ENCODE peak calls at places on chromosomes 13 and 19, in seven cellular contexts. L, I, S, M, E, A and N are unnamed samples.

GRCh38 chr13:101529419-101529818 is 76.9 kb downstream of the ITGBL1 start:
- DNase-seq in E (no peak), A (no peak), I (no peak), M (no peak), S (no peak), L (no peak), N (no peak)

GRCh38 chr19:15452111-15453047 is 2.6 kb upstream of the WIZ start:
- DNase-seq in S (no peak), A (no peak), I (peak; percentile 87), E (peak; percentile 93), M (no peak), L (peak; percentile 67), N (peak; percentile 100)

GRCh38 chr13:67377919-67378318 is 147.8 kb upstream of the PCDH9 start:
- DNase-seq in I (no peak), L (no peak), S (no peak), E (no peak), A (no peak), M (no peak), N (no peak)

GRCh38 chr19:5903502-5904301 is at the start of gene NDUFA11:
- DNase-seq in S (peak; percentile 98), I (no peak), M (peak; percentile 98), E (peak; percentile 100), A (peak; percentile 100), L (peak; percentile 99), N (peak; percentile 98)

GRCh38 chr13:51924756-51925544 is 63.2 kb downstream of the CCDC70 start:
- DNase-seq in L (no peak), A (no peak), I (no peak), S (no peak), E (no peak), M (no peak), N (no peak)

GRCh38 chr19:662207-662961 is 630 bp downstream of the RNF126 start:
- DNase-seq in S (no peak), E (no peak), M (peak; percentile 61), A (no peak), L (peak; percentile 63), I (peak; percentile 60), N (peak; percentile 87)

GRCh38 chr19:4477034-4477801 is 5.1 kb downstream of the HDGFL2 start:
- DNase-seq in S (no peak), E (no peak), A (no peak), L (no peak), M (no peak), I (no peak), N (peak; percentile 2)

GRCh38 chr13:36069881-36070366 is 61.3 kb downstream of the DCLK1 start:
- DNase-seq in I (no peak), S (no peak), L (no peak), M (no peak), A (no peak), E (no peak), N (no peak)

GRCh38 chr19:5093297-5093858 is 124.5 kb downstream of the KDM4B start:
- DNase-seq in E (peak; percentile 77), I (no peak), L (no peak), S (no peak), A (no peak), M (no peak), N (peak; percentile 70)

GRCh38 chr19:6767081-6767356 is 216 bp downstream of the SH2D3A start:
- DNase-seq in L (no peak), A (no peak), M (no peak), E (no peak), I (peak; percentile 62), S (no peak), N (no peak)

GRCh38 chr19:55447421-55448174 is 4.5 kb upstream of the SHISA7 start:
- DNase-seq in A (peak; percentile 20), I (peak; percentile 68), S (no peak), E (no peak), M (no peak), L (no peak), N (peak; percentile 67)

GRCh38 chr13:33480561-33480960 is 195.0 kb upstream of the STARD13 start:
- DNase-seq in L (no peak), E (no peak), M (no peak), I (no peak), A (no peak), S (no peak), N (no peak)

GRCh38 chr13:90197722-90198121 is 1149.8 kb upstream of the MIR17HG start:
- DNase-seq in I (no peak), L (no peak), E (no peak), A (no peak), M (no peak), S (no peak), N (no peak)

GRCh38 chr13:83810136-83810535 is 72.1 kb downstream of the SLITRK1 start:
- DNase-seq in S (no peak), A (no peak), M (no peak), E (no peak), I (no peak), L (no peak), N (no peak)

GRCh38 chr19:1437609-1438008 is 587 bp upstream of the RPS15 start:
- DNase-seq in I (no peak), E (no peak), L (no peak), M (no peak), A (no peak), S (no peak), N (no peak)

GRCh38 chr13:26867451-26868067 is 107.0 kb upstream of the GPR12 start:
- DNase-seq in S (peak; percentile 5), E (no peak), A (no peak), L (peak; percentile 69), I (no peak), M (no peak), N (peak; percentile 38)

GRCh38 chr13:49859568-49859967 is 67.1 kb upstream of the KPNA3 start:
- DNase-seq in L (no peak), I (peak; percentile 94), M (no peak), S (no peak), E (no peak), A (no peak), N (no peak)

GRCh38 chr19:2483084-2483483 is 7.2 kb downstream of the GADD45B start:
- DNase-seq in S (no peak), L (no peak), E (no peak), I (no peak), M (no peak), A (no peak), N (no peak)

GRCh38 chr13:19910336-19911072 is 47.1 kb upstream of the ZMYM5 start:
- DNase-seq in A (no peak), L (no peak), I (peak; percentile 88), M (no peak), E (no peak), S (no peak), N (no peak)

GRCh38 chr13:41909524-41909923 is 51.4 kb downstream of the VWA8 start:
- DNase-seq in A (no peak), I (no peak), L (no peak), M (no peak), S (no peak), E (no peak), N (no peak)

GRCh38 chr19:8386990-8387389 is 3.2 kb upstream of the RAB11B start:
- DNase-seq in E (no peak), M (no peak), L (no peak), S (no peak), I (no peak), A (no peak), N (no peak)

GRCh38 chr13:59790626-59791025 is 373.1 kb downstream of the DIAPH3 start:
- DNase-seq in S (no peak), A (no peak), L (no peak), E (no peak), I (no peak), M (no peak), N (no peak)

GRCh38 chr19:17074628-17075034 is 621 bp downstream of the HAUS8 start:
- DNase-seq in E (no peak), M (no peak), I (no peak), A (no peak), S (no peak), L (no peak), N (no peak)

GRCh38 chr19:507286-508203 is at the start of gene TPGS1:
- DNase-seq in A (peak; percentile 20), S (peak; percentile 76), L (peak; percentile 82), M (peak; percentile 67), I (peak; percentile 58), E (peak; percentile 70), N (peak; percentile 97)

GRCh38 chr19:49814010-49814409 is 918 bp upstream of the FUZ start:
- DNase-seq in I (no peak), A (peak; percentile 49), S (no peak), M (no peak), E (no peak), L (no peak), N (no peak)

GRCh38 chr13:111954681-111955411 is 112.1 kb upstream of the SOX1 start:
- DNase-seq in I (no peak), A (peak; percentile 42), E (peak; percentile 50), S (no peak), L (no peak), M (no peak), N (peak; percentile 65)

GRCh38 chr19:1039646-1040475 is at the start of gene ABCA7:
- DNase-seq in M (peak; percentile 100), A (peak; percentile 90), I (peak; percentile 92), L (peak; percentile 100), S (peak; percentile 89), E (peak; percentile 96), N (peak; percentile 98)

GRCh38 chr19:32519023-32519422 is 62.0 kb upstream of the PDCD5 start:
- DNase-seq in A (no peak), I (no peak), M (no peak), E (no peak), L (no peak), S (peak; percentile 2), N (no peak)

GRCh38 chr19:33134571-33135041 is 2.7 kb downstream of the WDR88 start:
- DNase-seq in E (no peak), S (no peak), L (no peak), M (no peak), A (no peak), I (no peak), N (peak; percentile 87)

GRCh38 chr13:33797622-33798021 is 20.3 kb upstream of the RFC3 start:
- DNase-seq in L (no peak), S (no peak), E (no peak), A (no peak), I (no peak), M (no peak), N (no peak)

GRCh38 chr19:6501740-6502648 is at the start of gene TUBB4A:
- DNase-seq in M (no peak), S (no peak), E (no peak), L (peak; percentile 44), A (no peak), I (no peak), N (peak; percentile 93)

GRCh38 chr19:16328824-16329482 is 4.3 kb downstream of the KLF2 start:
- DNase-seq in E (no peak), L (no peak), I (no peak), S (no peak), M (peak; percentile 61), A (no peak), N (no peak)

GRCh38 chr13:28324181-28324789 is 170.6 kb downstream of the FLT1 start:
- DNase-seq in E (peak; percentile 69), M (peak; percentile 25), A (peak; percentile 60), S (peak; percentile 60), I (no peak), L (peak; percentile 46), N (peak; percentile 88)

GRCh38 chr13:98839826-98840769 is 87.6 kb upstream of the SLC15A1 start:
- DNase-seq in L (peak; percentile 63), I (no peak), M (no peak), A (peak; percentile 35), E (peak; percentile 76), S (no peak), N (peak; percentile 71)

GRCh38 chr13:109945206-109945960 is 159.0 kb upstream of the IRS2 start:
- DNase-seq in L (no peak), A (no peak), S (no peak), M (no peak), I (peak; percentile 76), E (no peak), N (no peak)

GRCh38 chr13:51799261-51799660 is 4.7 kb downstream of the DHRS12 start:
- DNase-seq in I (no peak), L (no peak), M (no peak), A (no peak), E (no peak), S (no peak), N (no peak)

GRCh38 chr13:28423010-28423409 is 71.9 kb downstream of the FLT1 start:
- DNase-seq in M (no peak), L (no peak), S (peak; percentile 38), A (no peak), I (no peak), E (no peak), N (no peak)

GRCh38 chr19:2273356-2274184 is 8.4 kb downstream of the PEAK3 start:
- DNase-seq in E (peak; percentile 72), L (peak; percentile 92), S (no peak), I (peak; percentile 49), M (peak; percentile 73), A (peak; percentile 64), N (peak; percentile 98)